ENCODE peak calls at places on chromosome 15, in eight cellular contexts. W, K, S, B, Q, C, V and O are unnamed samples. For H3K4me1 and H3K27me3, the result is how much of the 10 kb centered on the place peaks cover.

GRCh38 chr15:79523266-79523665 is 91.1 kb downstream of the MINAR1 start:
- DNase-seq in C (no peak), Q (peak), K (no peak), B (no peak), V (no peak), W (no peak), S (no peak), O (no peak)

GRCh38 chr15:92683511-92683834 is 27.9 kb upstream of the FAM174B start:
- DNase-seq in Q (peak), C (no peak), S (peak), K (no peak), W (peak), B (no peak), V (no peak), O (peak)

GRCh38 chr15:70274255-70274654 is 176.5 kb upstream of the TLE3 start:
- DNase-seq in K (no peak), B (no peak), C (no peak), V (no peak), Q (no peak), S (no peak), W (no peak), O (no peak)

GRCh38 chr15:62133141-62133540 is 31.9 kb downstream of the C2CD4B start:
- DNase-seq in W (no peak), V (no peak), C (no peak), K (no peak), Q (no peak), S (no peak), B (no peak), O (no peak)

GRCh38 chr15:101723161-101723873 is 956 bp downstream of the TARS3 start:
- DNase-seq in Q (peak), C (no peak), V (no peak), W (no peak), K (no peak), S (no peak), B (peak), O (peak)

GRCh38 chr15:40763801-40764765 is at the start of gene GCHFR:
- DNase-seq in V (peak), Q (peak), S (no peak), K (no peak), W (peak), C (peak), B (peak), O (peak)

GRCh38 chr15:92733090-92733933 is 77.7 kb upstream of the FAM174B start:
- DNase-seq in W (no peak), S (no peak), B (no peak), C (no peak), V (no peak), K (no peak), Q (no peak), O (no peak)

GRCh38 chr15:33458421-33458820 is 147.7 kb downstream of the RYR3 start:
- DNase-seq in Q (no peak), S (no peak), B (no peak), V (no peak), C (no peak), K (no peak), W (no peak), O (no peak)

GRCh38 chr15:97171556-97171955 is 788.9 kb upstream of the ARRDC4 start:
- DNase-seq in S (no peak), V (no peak), K (no peak), C (no peak), B (no peak), Q (no peak), W (no peak), O (no peak)
- H3K4me3 ChIP-seq in S (no peak), V (no peak), K (no peak), C (no peak), B (no peak), Q (no peak), W (no peak), O (no peak)

DNA sequence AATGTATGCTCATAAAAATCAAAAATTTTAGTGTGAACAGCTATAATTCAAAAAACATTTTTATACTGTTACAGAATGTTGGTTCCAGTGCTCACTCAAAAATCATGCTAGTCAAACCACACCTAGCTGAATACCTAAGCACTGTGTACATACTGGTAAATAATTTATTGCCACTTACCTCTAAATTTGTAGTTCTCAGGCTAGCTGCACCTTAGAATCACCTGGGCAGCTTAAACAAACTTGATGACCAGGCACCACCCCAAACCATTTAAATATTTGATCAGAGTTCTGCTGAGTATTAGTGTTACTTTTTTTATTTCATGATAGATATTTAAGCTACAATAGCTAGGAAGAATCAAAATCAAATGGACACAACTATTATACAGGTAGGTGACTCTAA is 32.3 kb upstream of the TMCO5A start:
- DNase-seq in V (no peak), S (no peak), Q (no peak), W (peak), B (no peak), C (no peak), K (no peak), O (no peak)
- H3K4me1 ChIP-seq in V (under half), S (under half), Q (under half), W (under half), B (under half), C (under half), K (under half), O (under half)

GRCh38 chr15:94845391-94845718 is 614.0 kb downstream of the MCTP2 start:
- DNase-seq in Q (no peak), V (no peak), K (no peak), B (no peak), W (no peak), C (no peak), S (no peak), O (no peak)
- H3K27me3 ChIP-seq in Q (under half), V (under half), K (under half), B (under half), W (under half), C (under half), S (under half), O (under half)

GRCh38 chr15:42498212-42499038 is 3.0 kb downstream of the SNAP23 start:
- DNase-seq in V (no peak), S (no peak), K (no peak), C (no peak), B (no peak), Q (no peak), W (no peak), O (peak)

GRCh38 chr15:42491540-42492225 is 742 bp upstream of the ZNF106 start:
- DNase-seq in W (no peak), V (no peak), K (no peak), C (no peak), B (no peak), Q (peak), S (no peak), O (no peak)

GRCh38 chr15:42495361-42496212 is at the start of gene SNAP23:
- DNase-seq in S (peak), C (peak), Q (peak), W (peak), V (peak), B (peak), K (peak), O (peak)

GRCh38 chr15:42493694-42494093 is 1.7 kb upstream of the SNAP23 start:
- DNase-seq in K (no peak), C (no peak), S (no peak), B (no peak), V (no peak), Q (no peak), W (no peak), O (no peak)

DNA sequence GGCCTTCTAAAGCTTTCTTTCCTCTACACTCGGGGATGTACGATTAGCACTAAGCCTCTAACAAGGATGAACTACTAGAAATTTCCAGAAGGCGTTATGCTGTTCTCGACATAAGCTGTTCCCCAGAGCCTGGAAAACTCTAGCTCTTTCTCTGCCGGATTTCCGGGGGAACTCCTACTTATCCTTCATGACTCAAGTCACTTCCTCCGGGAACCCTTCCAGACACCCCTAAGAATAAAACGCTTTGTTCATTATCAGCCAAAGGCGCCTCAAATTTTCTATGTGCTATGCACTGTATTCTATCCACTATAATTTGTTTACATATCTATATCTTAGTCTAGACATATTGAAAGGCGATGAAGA is 455 bp upstream of the SNAP23 start:
- DNase-seq in W (peak), C (no peak), K (no peak), V (peak), B (no peak), Q (peak), S (no peak), O (no peak)
- H3K4me3 ChIP-seq in W (peak), C (peak), K (peak), V (peak), B (peak), Q (peak), S (peak), O (peak)

GRCh38 chr15:77479015-77479414 is 58.3 kb downstream of the HMG20A start:
- DNase-seq in K (no peak), W (no peak), Q (no peak), V (no peak), S (no peak), C (no peak), B (no peak), O (no peak)
- H3K4me1 ChIP-seq in K (under half), W (under half), Q (under half), V (under half), S (under half), C (under half), B (under half), O (under half)